ENCODE peak calls at places on chromosome X, in ten cellular contexts. K, Z, G, A, O, R, J, Q, S and C are unnamed samples. For H3K36me3, the result is how much of the 10 kb centered on the place peaks cover.

GRCh38 chrX:13464599-13465275 is 104.7 kb upstream of the EGFL6 start:
- DNase-seq in K (no peak), Z (no peak), G (no peak), A (no peak), O (no peak), R (no peak), J (no peak), Q (no peak), S (no peak), C (no peak)

GRCh38 chrX:1336331-1337143 is at the start of gene IL3RA:
- DNase-seq in K (peak), Z (no peak), G (peak), A (no peak), O (no peak), R (peak), J (peak), Q (no peak), S (no peak), C (peak)

GRCh38 chrX:48475774-48476577 is at the start of gene FTSJ1:
- DNase-seq in K (peak), Z (peak), G (peak), A (peak), O (peak), R (peak), J (peak), Q (peak), S (peak), C (peak)

GRCh38 chrX:85905851-85906250 is 141.5 kb downstream of the CHM start:
- DNase-seq in K (no peak), Z (no peak), G (no peak), A (no peak), O (no peak), R (no peak), J (no peak), Q (no peak), S (no peak), C (no peak)

GRCh38 chrX:45767021-45767491 is 566.4 kb upstream of the DIPK2B start:
- DNase-seq in K (no peak), Z (no peak), G (no peak), A (no peak), O (no peak), R (no peak), J (no peak), Q (no peak), S (no peak), C (no peak)

GRCh38 chrX:74297766-74298165 is 6.2 kb upstream of the ZCCHC13 start:
- DNase-seq in K (no peak), Z (no peak), G (no peak), A (no peak), O (no peak), R (no peak), J (no peak), Q (no peak), S (no peak), C (no peak)

GRCh38 chrX:110204986-110205385 is 112.9 kb downstream of the AMMECR1 start:
- DNase-seq in K (no peak), Z (no peak), G (no peak), A (no peak), O (no peak), R (no peak), J (no peak), Q (no peak), S (no peak), C (no peak)

GRCh38 chrX:39559229-39559628 is 538.5 kb downstream of the BCOR start:
- DNase-seq in K (no peak), Z (no peak), G (no peak), A (no peak), O (no peak), R (no peak), J (no peak), Q (no peak), S (no peak), C (no peak)

GRCh38 chrX:18042776-18043175 is 177.9 kb downstream of the BEND2 start:
- DNase-seq in K (no peak), Z (no peak), G (no peak), A (no peak), O (no peak), R (no peak), J (no peak), Q (no peak), S (no peak), C (no peak)

GRCh38 chrX:153723351-153724251 is 586 bp downstream of the BCAP31 start:
- DNase-seq in K (no peak), Z (peak), G (peak), A (peak), O (no peak), R (peak), J (peak), Q (peak), S (peak), C (no peak)

GRCh38 chrX:22037911-22038537 is 5.9 kb downstream of the PHEX start:
- DNase-seq in K (no peak), Z (no peak), G (no peak), A (no peak), O (no peak), R (no peak), J (no peak), Q (no peak), S (no peak), C (no peak)

GRCh38 chrX:155864655-155865054 is 16.5 kb upstream of the VAMP7 start:
- DNase-seq in K (no peak), Z (no peak), G (no peak), A (peak), O (no peak), R (no peak), J (no peak), Q (no peak), S (no peak), C (no peak)

DNA sequence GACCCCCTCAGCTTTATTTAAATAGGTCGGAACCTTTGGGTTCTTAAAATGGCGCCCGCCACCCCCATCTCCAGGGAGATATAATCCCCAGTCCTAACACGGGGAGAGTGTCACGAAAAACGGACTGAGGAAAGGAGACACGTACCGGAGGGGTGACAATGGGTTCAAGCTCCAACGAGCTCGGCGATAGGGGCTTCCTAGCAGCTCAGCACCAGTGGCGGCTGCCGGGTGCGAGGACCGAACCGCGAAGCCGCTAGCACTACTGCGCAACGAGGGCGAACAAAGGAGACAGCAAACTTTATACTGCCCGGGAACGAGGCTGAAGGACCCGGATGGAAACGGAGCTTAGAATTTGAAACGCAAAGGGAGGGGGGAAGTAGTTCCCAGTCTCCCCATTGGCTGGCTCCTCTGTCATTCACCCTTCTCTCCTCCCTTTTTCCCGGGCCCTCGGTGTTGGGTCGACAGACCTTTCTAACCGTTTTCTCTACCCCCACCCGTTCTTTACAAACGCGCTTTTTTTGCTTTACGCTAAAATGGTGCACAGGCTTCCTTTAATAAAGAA is at the start of gene RBMX:
- DNase-seq in K (peak), Z (peak), G (peak), A (peak), O (peak), R (peak), J (peak), Q (peak), S (peak), C (peak)
- H3K4me3 ChIP-seq in K (peak), Z (peak), G (peak), A (peak), O (peak), R (peak), J (peak), Q (peak), S (peak), C (peak)

GRCh38 chrX:54447461-54447860 is 7.3 kb downstream of the TSR2 start:
- DNase-seq in K (peak), Z (no peak), G (no peak), A (no peak), O (no peak), R (no peak), J (no peak), Q (no peak), S (no peak), C (no peak)

GRCh38 chrX:54442790-54443189 is 2.6 kb downstream of the TSR2 start:
- DNase-seq in K (no peak), Z (no peak), G (no peak), A (no peak), O (no peak), R (no peak), J (no peak), Q (no peak), S (no peak), C (no peak)

GRCh38 chrX:54449929-54450328 is 9.7 kb downstream of the TSR2 start:
- DNase-seq in K (no peak), Z (no peak), G (no peak), A (no peak), O (no peak), R (no peak), J (no peak), Q (no peak), S (no peak), C (no peak)

GRCh38 chrX:54444752-54445151 is 4.5 kb downstream of the TSR2 start:
- DNase-seq in K (no peak), Z (no peak), G (no peak), A (no peak), O (no peak), R (no peak), J (no peak), Q (no peak), S (no peak), C (no peak)

DNA sequence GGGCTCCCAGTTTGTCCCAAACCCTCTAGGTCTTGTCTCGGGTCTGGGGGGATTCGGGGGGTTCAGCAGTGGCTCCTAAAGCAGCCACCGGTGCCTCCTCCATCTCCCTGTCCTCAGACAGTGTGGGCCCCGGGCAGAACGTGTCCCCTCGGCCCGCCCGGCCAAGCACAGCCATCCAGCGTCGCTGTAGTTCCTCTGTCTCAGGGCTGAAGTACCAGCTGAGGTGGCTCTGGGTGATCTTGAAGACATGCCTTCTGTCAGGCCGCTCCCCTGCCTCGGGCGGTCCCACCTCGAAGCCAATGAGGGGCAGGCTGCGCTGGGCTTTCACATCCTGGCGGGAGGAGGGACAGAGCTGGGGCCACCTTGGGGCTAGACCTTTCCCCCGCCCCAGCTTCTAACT is 5.9 kb downstream of the TSR2 start:
- DNase-seq in K (no peak), Z (no peak), G (no peak), A (no peak), O (no peak), R (no peak), J (no peak), Q (no peak), S (no peak), C (no peak)
- TF ChIP-seq POLR2A in K (no peak), Z (no peak), G (no peak), A (no peak), O (no peak), R (no peak), J (no peak), Q (no peak), S (no peak), C (no peak)

DNA sequence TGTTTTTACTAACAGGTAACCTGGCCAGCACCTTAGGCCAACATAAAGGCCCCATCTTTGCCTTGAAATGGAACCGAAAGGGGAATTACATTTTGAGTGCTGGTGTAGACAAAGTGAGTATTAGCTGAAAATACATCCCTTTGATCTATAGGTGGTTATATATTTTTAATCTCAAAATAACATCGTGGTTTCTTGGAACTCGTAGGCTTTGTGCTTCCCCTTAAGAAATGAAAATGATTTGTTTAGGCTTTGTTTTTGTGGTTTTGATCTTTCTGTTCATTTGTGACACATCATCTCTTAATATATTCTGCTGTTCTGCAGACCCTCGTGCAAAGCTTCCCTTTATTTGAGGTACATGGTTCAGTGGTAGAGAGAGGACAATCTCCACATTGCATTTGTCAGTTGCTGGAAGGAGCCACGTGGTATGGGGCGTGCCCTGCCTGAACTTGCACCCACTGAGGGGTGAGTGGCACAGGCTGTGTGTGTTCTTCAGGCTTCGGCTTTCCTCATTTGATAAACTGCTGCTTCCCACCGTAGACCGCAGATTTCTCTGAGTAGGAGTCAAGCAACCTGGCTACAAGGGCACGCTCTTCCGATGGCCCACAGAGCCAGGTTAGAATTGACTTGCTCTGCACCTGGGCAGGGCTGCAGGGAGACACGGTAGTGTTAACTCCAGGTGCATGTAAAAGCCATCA is 72.2 kb downstream of the GPR143 start:
- DNase-seq in K (no peak), Z (no peak), G (no peak), A (no peak), O (no peak), R (no peak), J (no peak), Q (no peak), S (no peak), C (no peak)
- H3K36me3 ChIP-seq in K (under half), Z (half or more), G (under half), A (under half), O (under half), R (under half), J (under half), Q (half or more), S (under half), C (under half)

GRCh38 chrX:106263817-106264216 is 95.7 kb downstream of the PWWP3B start:
- DNase-seq in K (no peak), Z (no peak), G (no peak), A (no peak), O (no peak), R (no peak), J (no peak), Q (no peak), S (no peak), C (no peak)
- H3K4me3 ChIP-seq in K (no peak), Z (no peak), G (no peak), A (no peak), O (no peak), R (no peak), J (no peak), Q (no peak), S (no peak), C (no peak)

DNA sequence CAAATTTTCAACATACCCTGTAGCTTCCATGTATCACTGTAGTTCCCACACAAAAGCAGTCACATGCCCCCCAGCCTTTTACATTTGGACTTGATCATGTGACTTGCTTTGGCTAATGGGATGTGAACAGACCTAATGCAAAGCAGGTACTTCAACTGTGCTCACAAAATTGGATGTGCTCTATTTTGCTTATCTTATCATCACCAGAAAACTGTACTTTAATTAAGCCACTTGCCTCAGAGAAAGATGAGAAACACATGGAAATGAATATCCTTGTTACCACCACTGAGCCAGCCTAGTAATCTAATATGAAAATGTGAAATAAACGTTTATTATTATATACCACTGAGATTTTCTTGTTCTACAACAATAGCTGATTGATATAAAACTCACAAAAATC is 402.7 kb upstream of the HTR2C start:
- DNase-seq in K (no peak), Z (no peak), G (no peak), A (no peak), O (no peak), R (no peak), J (no peak), Q (no peak), S (no peak), C (no peak)
- TF ChIP-seq POLR2A in K (no peak), Z (no peak), G (no peak), A (no peak), O (no peak), R (no peak), J (no peak), Q (no peak), S (no peak), C (no peak)

DNA sequence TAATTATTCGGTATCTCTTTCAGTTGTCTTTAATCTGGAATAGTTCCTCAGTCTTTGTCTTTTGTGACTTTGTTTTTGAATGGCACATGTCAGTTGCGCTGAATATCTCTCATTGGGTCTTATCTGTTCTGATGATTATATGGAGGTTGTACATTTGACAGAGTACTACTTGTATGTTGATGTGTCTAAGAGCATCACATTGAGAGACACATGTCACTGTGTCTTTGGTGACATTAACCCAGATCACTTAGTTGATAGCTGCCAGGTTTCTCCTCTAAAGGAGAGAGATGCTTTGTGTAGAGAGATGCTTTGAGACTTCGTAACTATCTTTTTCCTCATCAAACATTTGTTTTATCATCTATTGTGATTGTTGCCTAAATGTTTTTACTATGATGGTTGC is 92.1 kb downstream of the USP9X start:
- DNase-seq in K (no peak), Z (no peak), G (no peak), A (no peak), O (no peak), R (no peak), J (no peak), Q (no peak), S (no peak), C (no peak)
- H3K36me3 ChIP-seq in K (under half), Z (under half), G (under half), A (under half), O (under half), R (under half), J (under half), Q (half or more), S (under half), C (under half)

GRCh38 chrX:63581390-63581789 is 203.6 kb downstream of the ARHGEF9 start:
- DNase-seq in K (no peak), Z (no peak), G (no peak), A (no peak), O (no peak), R (no peak), J (no peak), Q (no peak), S (no peak), C (no peak)
- H3K4me3 ChIP-seq in K (no peak), Z (no peak), G (no peak), A (no peak), O (no peak), R (no peak), J (no peak), Q (no peak), S (no peak), C (no peak)